ENCODE peak calls at places on chromosomes 12 and 14, in four cellular contexts. P is sigmoid colon, M is neuronal stem cell, H is SJSA1. C is an unnamed sample.

GRCh38 chr12:15276088-15276698 is 46.1 kb upstream of the PTPRO start:
- DNase-seq in P (no peak), M (peak), H (peak), C (no peak)

GRCh38 chr12:102232446-102232845 is 34.8 kb upstream of the PMCH start:
- DNase-seq in P (peak), M (no peak), H (no peak), C (no peak)

GRCh38 chr14:98137626-98138025 is 1134.4 kb downstream of the BCL11B start:
- DNase-seq in P (no peak), M (no peak), H (no peak), C (no peak)

GRCh38 chr14:20657216-20658211 is 16.0 kb upstream of the OR6S1 start:
- DNase-seq in P (no peak), M (no peak), H (no peak), C (no peak)

GRCh38 chr12:106673151-106673550 is 90.3 kb downstream of the RFX4 start:
- DNase-seq in P (no peak), M (no peak), H (no peak), C (no peak)

GRCh38 chr12:71183846-71184245 is 26.0 kb upstream of the TSPAN8 start:
- DNase-seq in P (no peak), M (no peak), H (no peak), C (no peak)

GRCh38 chr12:32568241-32568640 is 110.9 kb upstream of the DNM1L start:
- DNase-seq in P (no peak), M (no peak), H (peak), C (no peak)

GRCh38 chr14:70808402-70809237 is 693 bp downstream of the MAP3K9 start:
- DNase-seq in P (peak), M (peak), H (peak), C (peak)

GRCh38 chr12:123270380-123271181 is 1.1 kb downstream of the CDK2AP1 start:
- DNase-seq in P (peak), M (no peak), H (peak), C (peak)

GRCh38 chr12:94445662-94446061 is 14.0 kb downstream of the CEP83 start:
- DNase-seq in P (no peak), M (no peak), H (no peak), C (no peak)

GRCh38 chr12:106506691-106507090 is 76.1 kb upstream of the RFX4 start:
- DNase-seq in P (no peak), M (peak), H (no peak), C (no peak)

DNA sequence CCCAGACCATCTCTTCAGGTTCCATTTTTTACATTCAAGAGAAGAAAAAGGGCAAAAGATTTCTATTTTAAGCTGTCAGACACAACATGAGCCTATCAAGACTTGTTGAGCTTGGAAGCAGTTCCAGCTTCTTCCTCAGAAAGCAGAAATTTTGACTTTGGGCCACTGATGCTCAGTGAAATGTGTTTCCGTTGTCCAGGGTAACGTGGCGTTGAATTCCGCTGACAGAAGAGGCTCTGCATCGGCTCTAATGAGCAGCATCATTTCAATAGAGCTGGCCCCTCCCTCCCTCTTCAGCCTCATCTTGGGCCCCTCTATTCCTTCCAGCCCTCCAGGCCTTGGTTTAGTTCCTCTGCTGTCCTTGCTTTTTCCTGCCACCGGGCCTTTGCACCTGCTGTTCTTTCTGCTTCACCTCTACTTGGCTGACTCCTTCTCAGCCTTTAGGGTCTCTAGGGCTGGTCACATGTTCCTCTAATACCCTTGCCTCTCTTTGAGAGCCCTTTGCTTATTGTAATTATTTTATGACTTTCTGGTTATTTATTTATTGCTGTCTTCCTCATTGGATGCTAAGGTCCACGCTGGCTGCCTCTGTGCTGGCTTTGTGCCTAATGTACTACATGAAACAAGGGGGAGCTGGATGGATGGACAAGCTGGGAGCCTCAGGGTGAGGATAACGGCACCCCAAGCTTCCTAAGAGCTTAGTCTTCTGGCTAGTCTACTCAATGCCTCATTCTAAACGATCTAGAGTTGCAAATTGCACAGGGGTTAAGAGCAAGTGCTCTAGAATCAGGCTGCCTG is 171.8 kb downstream of the CHST11 start:
- DNase-seq in P (no peak), M (no peak), H (no peak), C (peak)
- H3K4me3 ChIP-seq in P (no peak), M (no peak), H (no peak), C (no peak)

DNA sequence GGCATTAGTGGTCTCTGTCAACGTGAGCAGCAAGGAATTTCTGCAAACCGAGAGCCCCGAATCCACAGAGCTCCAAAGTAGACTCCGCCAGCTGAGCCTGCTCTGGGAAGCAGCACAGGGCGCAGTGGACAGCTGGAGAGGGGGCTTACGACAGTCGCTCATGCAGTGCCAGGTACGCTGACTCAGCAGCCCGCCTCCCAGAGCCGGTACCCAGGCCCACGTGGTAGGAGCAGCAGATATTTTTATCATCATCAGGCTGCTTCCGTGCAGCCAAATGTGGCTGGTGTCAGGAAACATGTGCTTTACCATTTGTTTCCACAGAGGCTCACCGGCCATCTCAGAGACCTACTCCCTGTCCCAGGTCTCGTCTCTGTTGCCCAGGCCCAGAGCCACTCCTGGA is 73.7 kb downstream of the ESR2 start:
- DNase-seq in P (peak), M (no peak), H (no peak), C (no peak)
- H3K27ac ChIP-seq in P (peak), M (no peak), H (no peak), C (no peak)

GRCh38 chr12:24573621-24574020 is 375.3 kb downstream of the BCAT1 start:
- DNase-seq in P (no peak), M (no peak), H (no peak), C (no peak)
- H3K4me3 ChIP-seq in P (no peak), M (no peak), H (no peak), C (no peak)

DNA sequence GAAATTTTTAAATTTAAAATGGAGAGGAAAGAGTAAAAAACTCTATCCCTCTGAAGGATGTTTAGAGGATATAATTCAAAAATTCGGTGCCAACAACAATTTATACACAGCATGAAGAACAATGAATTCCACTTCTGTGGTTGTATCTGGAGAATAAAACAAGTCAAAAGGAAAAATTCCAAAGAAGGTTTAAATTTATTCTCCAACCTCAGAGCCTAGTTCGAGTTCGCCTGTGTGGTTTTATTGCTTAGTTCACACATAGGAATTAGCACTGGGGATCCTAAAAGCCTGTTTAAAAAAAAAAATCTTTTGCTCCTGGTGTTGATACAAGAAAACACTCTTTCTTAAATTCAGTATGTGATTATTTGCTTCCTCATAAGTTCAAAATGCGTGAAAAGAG is 79.2 kb downstream of the LLPH start:
- DNase-seq in P (no peak), M (no peak), H (peak), C (no peak)
- H3K27ac ChIP-seq in P (no peak), M (no peak), H (no peak), C (no peak)

GRCh38 chr14:53613404-53614253 is 343.0 kb downstream of the BMP4 start:
- DNase-seq in P (no peak), M (peak), H (peak), C (no peak)
- H3K4me3 ChIP-seq in P (no peak), M (no peak), H (no peak), C (no peak)

GRCh38 chr14:86391085-86391484 is 861.1 kb downstream of the FLRT2 start:
- DNase-seq in P (no peak), M (no peak), H (no peak), C (no peak)
- H3K27ac ChIP-seq in P (no peak), M (no peak), H (no peak), C (no peak)

GRCh38 chr12:80712866-80713265 is 3.8 kb upstream of the MYF5 start:
- DNase-seq in P (no peak), M (no peak), H (no peak), C (no peak)
- H3K4me3 ChIP-seq in P (no peak), M (no peak), H (no peak), C (no peak)

DNA sequence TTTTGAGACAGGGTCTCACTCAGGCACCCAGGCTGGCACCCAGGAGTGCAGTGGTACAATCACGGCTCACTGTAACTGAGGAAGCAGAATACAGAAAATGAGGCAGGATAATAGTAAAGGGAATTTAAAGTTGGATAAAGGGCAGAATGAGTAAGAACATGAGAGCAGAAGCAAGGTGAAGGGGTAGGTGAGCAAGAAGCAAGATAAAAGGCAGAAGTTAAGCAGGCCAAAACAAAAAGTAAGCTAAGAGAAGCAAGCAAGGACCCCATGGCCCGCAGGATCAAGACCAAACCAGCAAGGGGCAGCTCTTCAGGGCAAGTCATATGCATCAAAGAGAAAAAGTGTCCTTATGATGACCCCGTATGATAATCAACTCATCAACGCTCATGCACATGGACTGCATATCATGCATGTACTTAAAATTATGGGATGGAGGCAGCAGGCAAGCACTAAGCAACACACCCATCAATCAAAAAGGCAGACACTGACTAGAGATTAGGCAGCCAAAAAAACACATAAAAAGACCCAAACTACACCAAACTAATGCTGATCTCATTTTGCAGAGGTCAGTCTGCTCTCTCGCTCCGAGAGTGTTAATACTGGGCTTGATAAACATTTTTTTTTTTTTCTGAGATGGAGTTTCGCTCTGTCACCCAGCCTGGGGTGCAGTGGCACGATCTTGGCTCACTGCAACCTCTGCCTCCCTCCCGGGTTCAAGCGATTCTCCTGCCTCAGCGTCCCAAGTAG is 11.6 kb downstream of the TIMELESS start:
- DNase-seq in P (no peak), M (no peak), H (no peak), C (no peak)
- H3K27ac ChIP-seq in P (no peak), M (no peak), H (no peak), C (no peak)

GRCh38 chr12:46964496-46965098 is 114.8 kb upstream of the PCED1B start:
- DNase-seq in P (no peak), M (peak), H (peak), C (no peak)
- H3K4me3 ChIP-seq in P (peak), M (no peak), H (no peak), C (peak)

C was measured in aorta.